ENCODE peak calls at places on chromosomes 11 and 22, in seven cellular contexts. P is GM23338, G is breast epithelium, E is transverse colon, R is endothelial cell of umbilical vein, T is suprapubic skin, L is sigmoid colon. Y is an unnamed sample.

GRCh38 chr11:18368236-18368635 is 26.1 kb upstream of the LDHA start:
- DNase-seq in T (no peak), P (no peak), E (no peak), R (no peak), L (no peak), G (no peak), Y (no peak)

GRCh38 chr11:117979481-117980211 is 6.5 kb upstream of the IL10RA start:
- DNase-seq in G (no peak), P (no peak), E (no peak), R (no peak), L (no peak), T (no peak), Y (peak)

GRCh38 chr11:17257200-17257599 is 19.3 kb upstream of the NUCB2 start:
- DNase-seq in P (no peak), L (no peak), R (no peak), E (no peak), G (no peak), T (no peak), Y (no peak)

GRCh38 chr11:15045209-15045608 is 28.2 kb upstream of the CALCB start:
- DNase-seq in R (no peak), T (no peak), G (no peak), L (no peak), E (no peak), P (no peak), Y (no peak)

GRCh38 chr11:113470233-113470632 is 5.0 kb downstream of the DRD2 start:
- DNase-seq in T (no peak), R (no peak), L (no peak), G (no peak), P (no peak), E (no peak), Y (no peak)

GRCh38 chr22:19514831-19515565 is 9.2 kb downstream of the CLDN5 start:
- DNase-seq in G (no peak), T (no peak), P (no peak), R (no peak), L (no peak), E (no peak), Y (no peak)

GRCh38 chr11:72378704-72379383 is 55.5 kb downstream of the CLPB start:
- DNase-seq in E (peak), T (no peak), G (peak), R (no peak), L (peak), P (no peak), Y (no peak)

GRCh38 chr11:77039491-77040400 is 5.5 kb downstream of the B3GNT6 start:
- DNase-seq in E (peak), P (peak), L (peak), G (no peak), R (peak), T (no peak), Y (no peak)

GRCh38 chr11:1755344-1756023 is 5.1 kb upstream of the IFITM10 start:
- DNase-seq in E (no peak), T (no peak), L (no peak), R (no peak), P (no peak), G (no peak), Y (no peak)

GRCh38 chr11:71212871-71213559 is 39.4 kb downstream of the SHANK2 start:
- DNase-seq in R (no peak), T (no peak), L (peak), E (no peak), G (no peak), P (no peak), Y (no peak)

GRCh38 chr11:45343988-45344387 is 57.8 kb upstream of the SYT13 start:
- DNase-seq in L (no peak), G (no peak), R (no peak), E (no peak), T (no peak), P (no peak), Y (no peak)

GRCh38 chr11:84800755-84801346 is 826.3 kb downstream of the DLG2 start:
- DNase-seq in E (no peak), L (no peak), G (no peak), T (no peak), P (peak), R (no peak), Y (no peak)

GRCh38 chr22:20523118-20523983 is 15.9 kb downstream of the MED15 start:
- DNase-seq in G (no peak), L (no peak), E (no peak), T (no peak), P (no peak), R (no peak), Y (no peak)

GRCh38 chr11:92190535-92191206 is 33.9 kb upstream of the FAT3 start:
- DNase-seq in P (no peak), T (no peak), L (no peak), E (no peak), R (no peak), G (no peak), Y (no peak)

GRCh38 chr11:78228467-78228866 is 39.7 kb downstream of the USP35 start:
- DNase-seq in E (peak), G (no peak), T (no peak), R (peak), L (no peak), P (peak), Y (peak)

GRCh38 chr11:6611092-6612007 is 666 bp downstream of the TAF10 start:
- DNase-seq in R (peak), E (peak), G (peak), L (peak), T (no peak), P (peak), Y (no peak)

GRCh38 chr11:121931748-121932352 is 184.2 kb downstream of the BLID start:
- DNase-seq in P (no peak), L (no peak), E (no peak), R (no peak), G (no peak), T (no peak), Y (no peak)

DNA sequence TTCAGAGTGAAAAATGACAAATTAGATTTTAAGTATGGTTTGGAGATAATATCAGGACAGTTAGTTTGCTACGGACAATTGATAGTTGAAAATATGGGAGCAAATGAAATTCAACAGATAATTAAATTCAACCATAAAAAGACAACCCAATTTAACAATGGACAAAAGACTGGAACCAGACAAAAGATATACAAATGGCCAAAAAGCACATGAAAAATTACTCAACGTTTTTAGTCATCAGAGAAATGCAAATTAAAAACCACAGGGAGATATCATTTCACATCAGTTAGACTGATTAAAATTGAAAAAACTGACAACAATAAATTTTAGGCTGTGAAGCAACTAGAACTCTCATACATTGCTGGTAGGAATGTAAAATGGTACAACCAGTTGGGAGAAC is 27.2 kb downstream of the SIK2 start:
- DNase-seq in E (no peak), G (no peak), L (no peak), R (no peak), P (no peak), T (no peak), Y (no peak)
- H3K4me3 ChIP-seq in E (no peak), G (no peak), L (no peak), R (no peak), P (no peak), T (no peak), Y (no peak)

GRCh38 chr11:65112226-65112550 is 516 bp downstream of the TM7SF2 start:
- DNase-seq in T (no peak), P (peak), R (no peak), G (no peak), L (peak), E (no peak), Y (no peak)

GRCh38 chr11:65113361-65113756 is 1.7 kb downstream of the TM7SF2 start:
- DNase-seq in L (peak), R (no peak), E (no peak), G (no peak), T (peak), P (no peak), Y (no peak)

GRCh38 chr11:65111537-65112225 is at the start of gene TM7SF2:
- DNase-seq in P (peak), G (peak), T (peak), L (peak), E (peak), R (peak), Y (peak)

GRCh38 chr11:65113839-65114238 is 2.2 kb downstream of the TM7SF2 start:
- DNase-seq in T (no peak), R (no peak), E (no peak), G (no peak), L (peak), P (no peak), Y (no peak)

GRCh38 chr11:65112551-65113360 is 1.1 kb downstream of the TM7SF2 start:
- DNase-seq in T (peak), E (peak), L (peak), G (no peak), P (peak), R (peak), Y (no peak)
- TF ChIP-seq POLR2AphosphoS5 in T (no peak), E (peak), L (peak), G (peak), P (peak), R (peak), Y (peak)

DNA sequence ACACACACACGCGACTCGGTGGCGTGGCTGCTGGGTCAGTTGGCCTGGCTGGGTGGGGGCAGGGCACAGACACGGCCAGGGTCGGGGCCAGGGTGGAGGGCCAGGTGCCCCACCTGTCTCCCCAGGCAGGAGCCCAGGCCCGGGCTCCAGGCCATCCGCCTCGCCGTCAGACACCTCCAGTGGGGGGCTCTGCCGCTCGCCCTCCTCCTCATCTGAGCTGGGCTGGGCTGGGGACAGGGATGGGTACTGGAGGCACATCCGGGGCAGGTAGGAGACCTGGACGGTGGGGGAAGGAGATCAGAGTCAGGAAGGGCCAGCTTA is 6.2 kb upstream of the MYBPC3 start:
- DNase-seq in L (no peak), R (no peak), G (no peak), E (no peak), P (no peak), T (no peak), Y (no peak)
- H3K4me3 ChIP-seq in L (no peak), R (no peak), G (no peak), E (no peak), P (no peak), T (no peak), Y (no peak)

GRCh38 chr11:9565822-9566560 is 7.5 kb upstream of the WEE1 start:
- DNase-seq in L (peak), R (peak), G (peak), T (no peak), P (peak), E (peak), Y (peak)
- TF ChIP-seq POLR2AphosphoS5 in L (peak), R (peak), G (peak), T (no peak), P (no peak), E (peak), Y (no peak)

GRCh38 chr11:93732237-93732892 is 8.9 kb downstream of the TAF1D start:
- DNase-seq in E (no peak), L (no peak), G (no peak), R (no peak), T (no peak), P (no peak), Y (no peak)

GRCh38 chr11:93736129-93736528 is 5.2 kb downstream of the TAF1D start:
- DNase-seq in L (no peak), P (no peak), G (no peak), E (no peak), T (no peak), R (no peak), Y (no peak)

GRCh38 chr11:93735627-93736026 is 5.7 kb downstream of the TAF1D start:
- DNase-seq in E (no peak), R (no peak), T (no peak), P (no peak), L (no peak), G (no peak), Y (no peak)

GRCh38 chr11:93734427-93735222 is 6.7 kb downstream of the TAF1D start:
- DNase-seq in G (no peak), T (no peak), L (no peak), R (no peak), P (no peak), E (no peak), Y (no peak)

GRCh38 chr11:93733474-93733873 is 7.8 kb downstream of the TAF1D start:
- DNase-seq in G (no peak), L (no peak), E (no peak), T (no peak), P (no peak), R (no peak), Y (no peak)
- H3K4me3 ChIP-seq in G (no peak), L (no peak), E (no peak), T (no peak), P (no peak), R (no peak), Y (no peak)

GRCh38 chr22:22553141-22553540 is 5.9 kb downstream of the PRAME start:
- DNase-seq in R (no peak), G (no peak), L (no peak), E (no peak), T (no peak), P (no peak), Y (no peak)

GRCh38 chr22:22548349-22548716 is 10.7 kb downstream of the PRAME start:
- DNase-seq in R (no peak), P (no peak), L (no peak), G (no peak), T (no peak), E (no peak), Y (no peak)

GRCh38 chr22:22548910-22549309 is 10.2 kb downstream of the PRAME start:
- DNase-seq in G (no peak), E (no peak), R (no peak), L (no peak), P (no peak), T (no peak), Y (no peak)

GRCh38 chr22:22552630-22553029 is 6.4 kb downstream of the PRAME start:
- DNase-seq in T (no peak), R (no peak), E (no peak), L (no peak), G (no peak), P (peak), Y (no peak)

GRCh38 chr22:22550789-22551434 is 8.2 kb downstream of the PRAME start:
- DNase-seq in T (no peak), R (no peak), L (no peak), E (no peak), G (no peak), P (no peak), Y (no peak)
- TF ChIP-seq POLR2AphosphoS5 in T (no peak), R (no peak), L (no peak), E (no peak), G (no peak), P (no peak), Y (no peak)

DNA sequence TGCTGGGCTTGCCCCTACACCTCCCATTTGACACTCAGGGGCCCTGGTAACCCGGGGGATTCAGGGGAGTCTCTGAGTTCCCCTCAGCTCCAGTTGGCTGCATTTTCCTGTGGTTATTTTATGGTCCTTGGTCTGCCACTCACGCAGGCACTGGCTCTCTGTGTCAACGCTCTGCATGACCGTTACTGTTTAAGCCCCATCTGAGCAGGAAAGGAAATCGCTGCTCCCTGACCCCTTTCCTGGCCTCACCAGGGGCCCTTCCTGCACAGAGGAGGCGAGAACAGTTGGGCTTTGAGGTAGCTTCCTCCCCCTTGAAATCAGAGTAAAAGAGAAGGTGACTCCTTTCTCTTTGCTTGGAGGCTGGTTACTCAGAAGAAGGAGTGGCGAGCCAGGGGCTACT is 2.4 kb downstream of the C1QTNF4 start:
- DNase-seq in T (no peak), L (no peak), R (peak), E (no peak), P (no peak), G (no peak), Y (no peak)
- H3K4me3 ChIP-seq in T (no peak), L (no peak), R (no peak), E (no peak), P (no peak), G (no peak), Y (no peak)

GRCh38 chr11:110894224-110894623 is 182.0 kb upstream of the ARHGAP20 start:
- DNase-seq in G (no peak), P (no peak), T (no peak), R (no peak), L (no peak), E (no peak), Y (no peak)

GRCh38 chr11:110900426-110900825 is 188.2 kb upstream of the ARHGAP20 start:
- DNase-seq in P (no peak), E (no peak), G (no peak), L (no peak), T (no peak), R (no peak), Y (no peak)

GRCh38 chr11:110892741-110893285 is 180.6 kb upstream of the ARHGAP20 start:
- DNase-seq in L (no peak), E (no peak), R (no peak), G (no peak), P (no peak), T (no peak), Y (no peak)

GRCh38 chr11:110897035-110897434 is 184.8 kb upstream of the ARHGAP20 start:
- DNase-seq in G (no peak), P (no peak), L (no peak), R (peak), E (no peak), T (no peak), Y (no peak)

GRCh38 chr11:110896358-110896757 is 184.1 kb upstream of the ARHGAP20 start:
- DNase-seq in R (no peak), G (no peak), P (no peak), E (no peak), T (no peak), L (no peak), Y (no peak)
- TF ChIP-seq POLR2AphosphoS5 in R (no peak), G (no peak), P (no peak), E (no peak), T (no peak), L (no peak), Y (no peak)